ENCODE peak calls at places on chromosomes 2 and 18, in four cellular contexts. W, U, N and J are unnamed samples.

GRCh38 chr2:69073928-69074575 is 61.1 kb downstream of the ANTXR1 start:
- DNase-seq in W (no peak), U (no peak), N (no peak), J (no peak)

GRCh38 chr2:234490239-234491074 is 6.4 kb downstream of the ARL4C start:
- DNase-seq in W (no peak), U (no peak), N (no peak), J (no peak)

GRCh38 chr18:25675123-25675850 is 323.3 kb upstream of the ZNF521 start:
- DNase-seq in W (no peak), U (no peak), N (no peak), J (no peak)

GRCh38 chr2:220590476-220590875 is 963.0 kb downstream of the SLC4A3 start:
- DNase-seq in W (no peak), U (no peak), N (no peak), J (no peak)

GRCh38 chr18:74539289-74539688 is 5.0 kb downstream of the CNDP1 start:
- DNase-seq in W (no peak), U (no peak), N (no peak), J (no peak)

GRCh38 chr2:222603501-222603900 is 52.4 kb downstream of the FARSB start:
- DNase-seq in W (no peak), U (no peak), N (no peak), J (no peak)

GRCh38 chr2:146540271-146540932 is 1304.4 kb upstream of the ACVR2A start:
- DNase-seq in W (no peak), U (no peak), N (no peak), J (no peak)

GRCh38 chr2:42297322-42297936 is 63.6 kb downstream of the COX7A2L start:
- DNase-seq in W (no peak), U (no peak), N (peak; percentile 13), J (no peak)

GRCh38 chr2:16619576-16620245 is 45.9 kb downstream of the CYRIA start:
- DNase-seq in W (no peak), U (no peak), N (no peak), J (no peak)

GRCh38 chr2:240396623-240397541 is 38.6 kb upstream of the GPC1 start:
- DNase-seq in W (peak; percentile 12), U (no peak), N (peak; percentile 40), J (no peak)

DNA sequence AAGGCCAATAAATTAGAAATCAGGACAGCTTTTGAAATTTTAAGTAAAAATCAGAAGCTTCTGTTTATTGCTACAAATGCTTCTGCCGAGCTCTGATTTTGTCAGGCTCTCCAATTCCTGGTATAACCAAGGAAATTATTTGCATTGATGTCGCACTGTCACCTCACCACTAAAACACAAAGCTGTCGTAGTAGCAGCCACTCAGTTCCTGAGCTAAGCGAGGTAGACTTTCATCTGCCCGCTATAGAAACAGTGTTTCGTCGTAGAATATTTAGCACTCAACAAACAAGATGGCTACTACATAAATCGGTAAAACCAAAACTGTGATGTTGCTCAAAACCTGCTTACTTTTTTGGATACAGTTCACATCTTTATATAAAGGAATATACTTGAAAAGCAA is 141.3 kb upstream of the FOSL2 start:
- DNase-seq in W (no peak), U (no peak), N (no peak), J (no peak)
- TF ChIP-seq CTCF in W (no peak), U (no peak), N (no peak), J (no peak)

GRCh38 chr2:1900736-1901135 is 156.4 kb upstream of the PXDN start:
- DNase-seq in W (no peak), U (no peak), N (no peak), J (no peak)
- TF ChIP-seq CTCF in W (no peak), U (peak; percentile 72), N (no peak), J (no peak)

GRCh38 chr2:19649107-19649506 is 252.7 kb downstream of the TTC32 start:
- DNase-seq in W (no peak), U (no peak), N (peak; percentile 42), J (no peak)
- TF ChIP-seq CTCF in W (no peak), U (no peak), N (no peak), J (no peak)

GRCh38 chr2:3299703-3300102 is 77.9 kb downstream of the EIPR1 start:
- DNase-seq in W (peak; percentile 5), U (no peak), N (no peak), J (no peak)
- TF ChIP-seq CTCF in W (no peak), U (no peak), N (no peak), J (no peak)

GRCh38 chr2:10157293-10157692 is 34.8 kb downstream of the RRM2 start:
- DNase-seq in W (no peak), U (peak; percentile 27), N (peak; percentile 10), J (no peak)
- TF ChIP-seq CTCF in W (no peak), U (peak; percentile 22), N (no peak), J (no peak)

DNA sequence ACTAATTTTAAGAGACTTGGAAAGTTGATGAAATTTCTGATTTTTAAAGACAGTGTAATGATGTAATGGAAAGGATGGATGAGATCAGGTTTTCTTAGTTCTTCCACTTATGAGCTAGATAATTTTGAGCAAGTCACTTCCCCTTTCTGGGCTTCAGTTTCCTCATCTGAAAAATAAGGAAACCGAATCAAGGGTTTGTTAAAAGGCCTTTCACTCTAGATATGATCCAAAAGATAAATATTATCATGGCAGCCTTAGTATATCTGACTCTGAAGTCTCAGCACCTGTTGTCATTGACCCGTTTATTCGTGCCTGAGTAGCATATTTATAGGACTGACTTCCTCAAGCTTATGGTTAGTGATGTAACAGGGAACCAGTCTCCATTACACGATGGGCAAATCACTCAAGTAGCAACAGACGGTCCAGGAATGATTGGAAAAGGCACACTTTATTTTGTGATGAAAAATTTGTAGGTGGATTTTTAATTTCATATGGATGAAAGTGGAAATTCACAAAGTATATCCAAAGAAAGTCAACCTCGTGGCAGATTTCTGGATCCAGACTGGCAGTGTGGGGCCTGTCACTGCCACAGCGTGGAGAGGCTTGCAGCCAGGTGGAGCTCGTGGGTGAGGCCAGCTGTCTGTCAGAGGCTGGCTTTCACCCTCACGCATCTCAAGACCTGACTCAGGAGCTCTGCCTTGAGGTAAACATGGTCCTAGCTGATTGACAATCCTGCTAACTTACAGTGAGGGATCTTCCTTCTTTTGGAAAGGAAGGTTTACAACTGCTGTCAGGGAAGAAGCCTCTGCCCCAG is 137.9 kb upstream of the CXCR4 start:
- DNase-seq in W (no peak), U (no peak), N (no peak), J (no peak)
- TF ChIP-seq CTCF in W (no peak), U (no peak), N (no peak), J (no peak)